ENCODE peak calls at places on chromosomes 6 and 20, in four cellular contexts. W is adrenal gland; B is MG63; I is CD8-positive, alpha-beta memory T cell. O is an unnamed sample.
A peak's percentile ranks its signal among the peaks of the same experiment; 100 is the strongest.

GRCh38 chr20:50017576-50018248 is 34.9 kb downstream of the SNAI1 start:
- DNase-seq in W (no peak), B (no peak), I (no peak), O (no peak)

GRCh38 chr6:148846778-148847761 is 100.2 kb downstream of the UST start:
- DNase-seq in W (no peak), B (no peak), I (no peak), O (no peak)

GRCh38 chr20:34743039-34743438 is 38.9 kb downstream of the TP53INP2 start:
- DNase-seq in W (no peak), B (no peak), I (no peak), O (no peak)

GRCh38 chr6:117906905-117907599 is at the start of gene SLC35F1:
- DNase-seq in W (peak; percentile 56), B (peak; percentile 25), I (no peak), O (no peak)

GRCh38 chr20:22339091-22339881 is 245.1 kb downstream of the FOXA2 start:
- DNase-seq in W (peak; percentile 43), B (peak; percentile 14), I (no peak), O (no peak)

GRCh38 chr6:71349395-71349794 is 60.8 kb downstream of the OGFRL1 start:
- DNase-seq in W (no peak), B (no peak), I (no peak), O (no peak)

GRCh38 chr6:72248621-72249020 is 362.3 kb downstream of the RIMS1 start:
- DNase-seq in W (no peak), B (no peak), I (no peak), O (no peak)

GRCh38 chr6:159110013-159110412 is 59.2 kb upstream of the FNDC1 start:
- DNase-seq in W (no peak), B (peak; percentile 9), I (peak; percentile 63), O (no peak)

GRCh38 chr6:29720863-29721262 is 2.4 kb upstream of the HLA-F start:
- DNase-seq in W (no peak), B (no peak), I (peak; percentile 59), O (no peak)

GRCh38 chr6:126145386-126145785 is 159.0 kb downstream of the TRMT11 start:
- DNase-seq in W (no peak), B (no peak), I (no peak), O (no peak)

GRCh38 chr6:113539202-113539601 is 317.9 kb upstream of the MARCKS start:
- DNase-seq in W (no peak), B (no peak), I (no peak), O (no peak)

GRCh38 chr6:102298066-102298465 is 904.6 kb downstream of the GRIK2 start:
- DNase-seq in W (no peak), B (no peak), I (no peak), O (no peak)

GRCh38 chr20:62336775-62337557 is 30.1 kb downstream of the LAMA5 start:
- DNase-seq in W (no peak), B (no peak), I (no peak), O (no peak)

GRCh38 chr6:157982297-157982579 is 575 bp downstream of the SYNJ2 start:
- DNase-seq in W (no peak), B (peak; percentile 41), I (no peak), O (no peak)

GRCh38 chr6:117771403-117771802 is 96.1 kb downstream of the NUS1 start:
- DNase-seq in W (no peak), B (no peak), I (no peak), O (no peak)

GRCh38 chr6:39415482-39415881 is 93.0 kb upstream of the KCNK16 start:
- DNase-seq in W (no peak), B (no peak), I (no peak), O (no peak)

GRCh38 chr6:12009904-12010634 is 2.0 kb upstream of the HIVEP1 start:
- DNase-seq in W (no peak), B (no peak), I (no peak), O (no peak)

GRCh38 chr6:106862858-106863257 is 111.7 kb downstream of the CD24 start:
- DNase-seq in W (no peak), B (no peak), I (no peak), O (no peak)

GRCh38 chr6:106857771-106858652 is 116.5 kb downstream of the CD24 start:
- DNase-seq in W (no peak), B (no peak), I (no peak), O (no peak)

GRCh38 chr6:106856227-106856874 is 118.2 kb downstream of the CD24 start:
- DNase-seq in W (no peak), B (no peak), I (no peak), O (no peak)

GRCh38 chr6:106858653-106859092 is 115.9 kb downstream of the CD24 start:
- DNase-seq in W (no peak), B (peak; percentile 92), I (no peak), O (no peak)

DNA sequence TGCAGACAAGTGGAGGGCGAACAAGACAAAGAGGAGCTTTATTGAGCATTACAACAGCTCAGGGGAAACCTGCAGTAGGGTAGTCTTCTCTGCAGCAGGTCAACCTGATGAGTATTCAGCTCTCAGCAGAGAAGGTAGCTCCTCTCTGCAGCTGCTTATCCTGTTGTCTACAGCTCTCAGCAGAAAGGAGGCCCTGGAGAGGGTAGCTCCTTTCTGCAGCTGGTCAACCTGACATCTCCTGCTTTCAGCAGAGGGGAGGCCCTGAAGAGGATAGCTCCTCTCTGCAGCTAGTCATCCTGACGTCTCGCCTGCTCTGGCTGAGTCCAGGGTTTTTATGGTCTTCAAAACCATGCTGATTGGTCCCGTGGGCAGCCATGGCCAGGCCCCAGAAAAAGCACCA is 113.6 kb downstream of the CD24 start:
- DNase-seq in W (no peak), B (no peak), I (no peak), O (no peak)
- H3K9me3 ChIP-seq in W (no peaks in the 10 kb centered on the region), B (peaks cover 2% of the 10 kb centered on the region), I (no peaks in the 10 kb centered on the region), O (no peaks in the 10 kb centered on the region)

GRCh38 chr6:106874481-106874880 is 100.0 kb downstream of the CD24 start:
- DNase-seq in W (no peak), B (no peak), I (no peak), O (no peak)
- H3K9me3 ChIP-seq in W (no peaks in the 10 kb centered on the region), B (peaks cover 3% of the 10 kb centered on the region), I (no peaks in the 10 kb centered on the region), O (no peaks in the 10 kb centered on the region)

GRCh38 chr6:168380956-168381605 is 59.9 kb upstream of the SMOC2 start:
- DNase-seq in W (no peak), B (no peak), I (no peak), O (no peak)
- H3K9me3 ChIP-seq in W (no peaks in the 10 kb centered on the region), B (no peaks in the 10 kb centered on the region), I (no peaks in the 10 kb centered on the region), O (no peaks in the 10 kb centered on the region)

DNA sequence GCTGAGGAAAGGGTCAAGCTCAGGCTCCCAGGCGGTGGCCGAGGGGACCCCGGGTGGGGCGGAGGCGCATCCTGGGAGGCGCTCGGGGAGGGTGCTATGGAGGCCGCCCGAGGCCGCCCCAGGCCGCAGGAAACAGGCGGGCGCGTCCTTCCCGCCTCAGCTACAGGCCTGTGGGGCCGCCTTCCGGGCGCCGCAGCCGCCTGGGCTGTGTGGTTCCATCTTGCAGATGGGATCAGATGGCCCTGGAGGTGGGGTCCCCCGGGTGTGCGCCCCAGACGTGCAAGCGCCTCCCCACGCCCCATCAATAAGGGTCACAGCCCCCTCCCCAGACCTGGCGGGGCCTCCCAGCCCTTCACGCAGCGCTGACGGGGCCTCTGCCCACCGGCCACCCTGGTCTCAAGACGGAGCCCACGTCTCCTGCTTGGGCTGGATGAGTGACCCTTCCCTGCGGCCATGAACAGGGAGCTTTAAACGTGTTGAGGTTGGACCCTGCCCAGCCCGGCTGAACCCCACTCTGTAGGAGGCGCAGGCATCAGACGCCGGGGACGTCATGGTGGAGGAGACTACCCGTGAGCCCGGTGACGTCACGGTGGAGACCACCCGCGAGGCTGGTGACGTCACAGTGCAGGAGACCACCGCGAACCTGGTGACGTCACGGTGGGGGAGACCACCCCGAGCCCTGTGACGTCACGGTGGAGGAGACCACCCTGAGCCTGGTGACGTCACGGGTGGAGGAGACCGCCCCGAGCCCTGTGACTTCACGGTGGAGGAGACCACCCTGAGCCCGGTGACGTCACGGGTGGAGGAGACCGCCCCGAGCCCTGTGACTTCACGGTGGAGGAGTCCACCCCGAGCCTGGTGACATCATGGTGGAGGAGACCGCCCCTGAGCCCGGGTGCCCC is 267.0 kb downstream of the DLL1 start:
- DNase-seq in W (no peak), B (no peak), I (peak; percentile 52), O (no peak)
- H3K9me3 ChIP-seq in W (no peaks in the 10 kb centered on the region), B (no peaks in the 10 kb centered on the region), I (no peaks in the 10 kb centered on the region), O (no peaks in the 10 kb centered on the region)